ENCODE peak calls at places on chromosome 18, in ten cellular contexts. K, F, G, I, Y, J, L, X, A and D are unnamed samples.

GRCh38 chr18:2302628-2303516 is 268.4 kb downstream of the METTL4 start:
- DNase-seq in K (no peak), F (no peak), G (no peak), I (no peak), Y (no peak), J (no peak), L (peak; percentile 60), X (peak; percentile 76), A (peak; percentile 50), D (no peak)

GRCh38 chr18:64872710-64873458 is 724.0 kb upstream of the LINC00305 start:
- DNase-seq in K (no peak), F (no peak), G (no peak), I (no peak), Y (no peak), J (no peak), L (no peak), X (no peak), A (no peak), D (no peak)

GRCh38 chr18:7447629-7448028 is 119.5 kb upstream of the PTPRM start:
- DNase-seq in K (no peak), F (no peak), G (no peak), I (no peak), Y (no peak), J (no peak), L (no peak), X (peak; percentile 13), A (peak; percentile 18), D (no peak)

GRCh38 chr18:32274307-32274706 is 84.5 kb downstream of the MEP1B start:
- DNase-seq in K (no peak), F (no peak), G (no peak), I (peak; percentile 49), Y (no peak), J (no peak), L (no peak), X (no peak), A (no peak), D (no peak)

GRCh38 chr18:32315881-32316280 is 126.0 kb downstream of the MEP1B start:
- DNase-seq in K (no peak), F (no peak), G (no peak), I (no peak), Y (no peak), J (peak; percentile 74), L (no peak), X (no peak), A (peak; percentile 13), D (no peak)

GRCh38 chr18:74155276-74155675 is 7.0 kb downstream of the TIMM21 start:
- DNase-seq in K (no peak), F (no peak), G (no peak), I (no peak), Y (no peak), J (peak; percentile 64), L (no peak), X (no peak), A (no peak), D (no peak)

GRCh38 chr18:12307871-12308385 is at the start of gene TUBB6:
- DNase-seq in K (no peak), F (no peak), G (no peak), I (peak; percentile 90), Y (peak; percentile 27), J (peak; percentile 81), L (peak; percentile 93), X (peak; percentile 82), A (peak; percentile 95), D (peak; percentile 73)

GRCh38 chr18:26471027-26471426 is 77.3 kb downstream of the KCTD1 start:
- DNase-seq in K (no peak), F (no peak), G (no peak), I (no peak), Y (no peak), J (peak; percentile 66), L (no peak), X (no peak), A (no peak), D (no peak)

GRCh38 chr18:35941299-35941698 is 31.2 kb upstream of the RMP24 start:
- DNase-seq in K (no peak), F (no peak), G (no peak), I (no peak), Y (no peak), J (no peak), L (no peak), X (no peak), A (no peak), D (no peak)

GRCh38 chr18:35938158-35938557 is 34.3 kb upstream of the RMP24 start:
- DNase-seq in K (no peak), F (no peak), G (no peak), I (no peak), Y (no peak), J (peak; percentile 41), L (no peak), X (peak; percentile 62), A (peak; percentile 26), D (no peak)

GRCh38 chr18:35936951-35937350 is 35.5 kb upstream of the RMP24 start:
- DNase-seq in K (no peak), F (no peak), G (no peak), I (no peak), Y (no peak), J (no peak), L (no peak), X (no peak), A (no peak), D (no peak)

GRCh38 chr18:35939166-35939565 is 33.3 kb upstream of the RMP24 start:
- DNase-seq in K (no peak), F (peak; percentile 70), G (no peak), I (no peak), Y (no peak), J (no peak), L (no peak), X (no peak), A (no peak), D (no peak)

GRCh38 chr18:35938562-35938961 is 33.9 kb upstream of the RMP24 start:
- DNase-seq in K (no peak), F (peak; percentile 75), G (no peak), I (no peak), Y (no peak), J (no peak), L (no peak), X (peak; percentile 43), A (peak; percentile 13), D (no peak)
- H3K27ac ChIP-seq in K (no peak overlapping the region), F (peak overlapping the region; percentile 76), G (no peak overlapping the region), I (no peak overlapping the region), Y (no peak overlapping the region), J (no peak overlapping the region), L (no peak overlapping the region), X (peak overlapping the region; percentile 70), A (no peak overlapping the region), D (no peak overlapping the region)

GRCh38 chr18:8786766-8787670 is 81.7 kb downstream of the MTCL1 start:
- DNase-seq in K (no peak), F (no peak), G (no peak), I (peak; percentile 57), Y (no peak), J (no peak), L (peak; percentile 35), X (peak; percentile 91), A (no peak), D (no peak)

GRCh38 chr18:8787764-8788163 is 82.4 kb downstream of the MTCL1 start:
- DNase-seq in K (no peak), F (no peak), G (no peak), I (no peak), Y (no peak), J (no peak), L (peak; percentile 11), X (no peak), A (no peak), D (no peak)

GRCh38 chr18:8783994-8784530 is 78.7 kb downstream of the MTCL1 start:
- DNase-seq in K (no peak), F (no peak), G (no peak), I (no peak), Y (no peak), J (no peak), L (peak; percentile 41), X (no peak), A (no peak), D (no peak)

GRCh38 chr18:8785261-8785660 is 79.9 kb downstream of the MTCL1 start:
- DNase-seq in K (no peak), F (no peak), G (no peak), I (no peak), Y (no peak), J (no peak), L (peak; percentile 33), X (no peak), A (no peak), D (no peak)

GRCh38 chr18:8785855-8786765 is 80.8 kb downstream of the MTCL1 start:
- DNase-seq in K (no peak), F (no peak), G (no peak), I (no peak), Y (no peak), J (no peak), L (peak; percentile 30), X (no peak), A (no peak), D (no peak)
- H3K27ac ChIP-seq in K (no peak overlapping the region), F (no peak overlapping the region), G (no peak overlapping the region), I (no peak overlapping the region), Y (no peak overlapping the region), J (no peak overlapping the region), L (no peak overlapping the region), X (peak overlapping the region; percentile 75), A (no peak overlapping the region), D (no peak overlapping the region)

GRCh38 chr18:8703181-8703638 is 2.1 kb upstream of the MTCL1 start:
- DNase-seq in K (no peak), F (no peak), G (no peak), I (no peak), Y (no peak), J (no peak), L (peak; percentile 34), X (no peak), A (no peak), D (no peak)

GRCh38 chr18:8705280-8705940 is at the start of gene MTCL1:
- DNase-seq in K (peak; percentile 20), F (peak; percentile 50), G (no peak), I (peak; percentile 89), Y (no peak), J (no peak), L (peak; percentile 59), X (peak; percentile 62), A (peak; percentile 85), D (no peak)

GRCh38 chr18:8705941-8706544 is 687 bp downstream of the MTCL1 start:
- DNase-seq in K (peak; percentile 41), F (no peak), G (no peak), I (peak; percentile 72), Y (no peak), J (no peak), L (no peak), X (peak; percentile 14), A (peak; percentile 65), D (no peak)

GRCh38 chr18:8703781-8704301 is 1.5 kb upstream of the MTCL1 start:
- DNase-seq in K (no peak), F (no peak), G (no peak), I (no peak), Y (no peak), J (no peak), L (no peak), X (no peak), A (no peak), D (no peak)

GRCh38 chr18:8704361-8705279 is 736 bp upstream of the MTCL1 start:
- DNase-seq in K (peak; percentile 84), F (peak; percentile 93), G (peak; percentile 76), I (peak; percentile 99), Y (peak; percentile 81), J (peak; percentile 88), L (peak; percentile 93), X (peak; percentile 85), A (peak; percentile 96), D (peak; percentile 81)
- H3K27ac ChIP-seq in K (peak overlapping the region; percentile 25), F (no peak overlapping the region), G (peak overlapping the region; percentile 85), I (peak overlapping the region; percentile 87), Y (peak overlapping the region; percentile 94), J (peak overlapping the region; percentile 91), L (peak overlapping the region; percentile 43), X (peak overlapping the region; percentile 47), A (peak overlapping the region; percentile 78), D (peak overlapping the region; percentile 87)

DNA sequence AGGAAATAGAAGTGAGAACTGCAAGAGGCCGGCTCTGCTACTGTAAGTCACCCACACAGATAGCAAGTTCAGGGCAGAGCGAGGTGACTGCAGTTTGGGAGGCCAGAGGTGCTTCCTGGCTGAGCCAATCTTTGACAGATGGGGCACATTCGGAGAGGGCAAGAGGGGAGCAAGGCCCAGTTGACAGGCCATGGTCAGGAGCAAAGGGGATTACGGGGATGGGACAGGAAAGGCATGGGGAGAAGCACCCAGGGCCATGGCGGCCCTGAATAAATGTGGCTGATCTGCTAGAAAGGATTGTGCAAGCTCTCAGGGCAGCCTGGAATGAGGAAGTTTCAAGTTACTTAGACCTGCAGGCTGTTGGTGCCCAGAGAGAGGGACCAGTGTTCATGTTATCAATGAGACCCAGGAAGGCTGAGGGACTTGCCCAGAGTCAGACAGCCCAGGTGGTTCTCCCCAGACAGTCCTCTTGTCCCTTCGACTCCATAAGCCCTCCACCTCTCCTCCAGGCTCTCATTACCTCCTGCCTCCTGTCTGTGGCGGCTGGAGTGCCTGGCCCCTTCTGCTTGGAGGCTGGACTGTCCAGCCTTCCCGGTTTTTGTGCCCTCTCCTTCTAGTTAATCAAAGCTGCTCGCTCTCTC is 123.3 kb downstream of the CTIF start:
- DNase-seq in K (no peak), F (peak; percentile 80), G (peak; percentile 8), I (no peak), Y (no peak), J (peak; percentile 78), L (no peak), X (peak; percentile 25), A (peak; percentile 63), D (no peak)
- H3K27ac ChIP-seq in K (no peak overlapping the region), F (peak overlapping the region; percentile 38), G (peak overlapping the region; percentile 58), I (peak overlapping the region; percentile 64), Y (no peak overlapping the region), J (peak overlapping the region; percentile 97), L (peak overlapping the region; percentile 31), X (no peak overlapping the region), A (no peak overlapping the region), D (no peak overlapping the region)